ENCODE peak calls at places on chromosomes 13 and 19, in four cellular contexts. M is Calu3; H is ureter; C is stimulated activated CD4-positive, alpha-beta T cell treated with anti-CD3 and anti-CD28 coated beads, Interleukin-15, amount 100 ng/mL, for 1 hour. P is an unnamed sample.

GRCh38 chr13:98537740-98538139 is 39.2 kb downstream of the STK24 start:
- DNase-seq in H (no peak), C (no peak), M (no peak), P (no peak)

GRCh38 chr13:106038752-106039151 is 496.7 kb downstream of the EFNB2 start:
- DNase-seq in H (no peak), C (no peak), M (no peak), P (no peak)

GRCh38 chr13:104318121-104318520 is 1251.9 kb upstream of the SLC10A2 start:
- DNase-seq in H (no peak), M (no peak), C (no peak), P (no peak)

GRCh38 chr19:799076-799881 is 2.0 kb downstream of the PTBP1 start:
- DNase-seq in C (no peak), H (no peak), M (no peak), P (peak; percentile 55)

GRCh38 chr19:2419754-2420153 is 7.6 kb downstream of the TIMM13 start:
- DNase-seq in H (no peak), C (no peak), M (no peak), P (no peak)

GRCh38 chr19:8512115-8512967 is 1.6 kb downstream of the ZNF414 start:
- DNase-seq in H (no peak), C (no peak), M (peak; percentile 16), P (peak; percentile 60)

GRCh38 chr13:113551081-113552000 is 33.2 kb upstream of the TFDP1 start:
- DNase-seq in H (peak; percentile 32), M (no peak), C (no peak), P (no peak)

GRCh38 chr19:604355-604754 is 14.7 kb downstream of the HCN2 start:
- DNase-seq in C (no peak), M (no peak), H (no peak), P (no peak)

GRCh38 chr13:113457510-113457909 is 4.2 kb upstream of the ADPRHL1 start:
- DNase-seq in C (no peak), H (no peak), M (no peak), P (no peak)

GRCh38 chr13:71602327-71602726 is 264.7 kb downstream of the DACH1 start:
- DNase-seq in C (no peak), M (no peak), H (no peak), P (no peak)

GRCh38 chr13:50236898-50237318 is 221.7 kb downstream of the KCNRG start:
- DNase-seq in C (no peak), H (no peak), M (no peak), P (no peak)

GRCh38 chr19:47109541-47110375 is 3.8 kb downstream of the ZC3H4 start:
- DNase-seq in C (no peak), H (no peak), M (peak; percentile 57), P (no peak)

P was measured in HepG2.